ENCODE peak calls at places on chromosomes 11 and 22, in nine cellular contexts. F, C, G, K, T, L, E, Y and N are unnamed samples.

GRCh38 chr11:94791216-94791889 is 23.2 kb downstream of the AMOTL1 start:
- DNase-seq in F (no peak), C (no peak), G (no peak), K (no peak), T (no peak), L (no peak), E (no peak), Y (no peak), N (no peak)

GRCh38 chr11:6862961-6863360 is at the start of gene OR10A2:
- DNase-seq in F (no peak), C (no peak), G (no peak), K (no peak), T (no peak), L (no peak), E (no peak), Y (no peak), N (no peak)

GRCh38 chr11:114832532-114833125 is 154.3 kb downstream of the NXPE2 start:
- DNase-seq in F (no peak), C (no peak), G (no peak), K (no peak), T (no peak), L (no peak), E (peak; percentile 97), Y (no peak), N (no peak)

GRCh38 chr11:606245-606644 is 9.5 kb downstream of the IRF7 start:
- DNase-seq in F (no peak), C (no peak), G (no peak), K (no peak), T (no peak), L (no peak), E (peak; percentile 62), Y (no peak), N (no peak)

GRCh38 chr22:29912605-29913398 is 29.8 kb downstream of the MTMR3 start:
- DNase-seq in F (no peak), C (no peak), G (no peak), K (no peak), T (no peak), L (peak; percentile 69), E (no peak), Y (no peak), N (no peak)

GRCh38 chr22:46149493-46149997 is 781 bp upstream of the PPARA start:
- DNase-seq in F (no peak), C (peak; percentile 55), G (no peak), K (peak; percentile 31), T (peak; percentile 46), L (no peak), E (peak; percentile 83), Y (peak; percentile 31), N (peak; percentile 44)

GRCh38 chr11:65547446-65548125 is 10.6 kb downstream of the LTBP3 start:
- DNase-seq in F (no peak), C (no peak), G (no peak), K (peak; percentile 22), T (no peak), L (no peak), E (no peak), Y (no peak), N (no peak)

GRCh38 chr11:5197538-5197937 is 2.9 kb downstream of the OR51V1 start:
- DNase-seq in F (no peak), C (no peak), G (no peak), K (no peak), T (no peak), L (no peak), E (no peak), Y (no peak), N (no peak)

GRCh38 chr11:66119348-66120133 is 49.5 kb downstream of the PACS1 start:
- DNase-seq in F (no peak), C (no peak), G (no peak), K (no peak), T (no peak), L (peak; percentile 78), E (peak; percentile 87), Y (no peak), N (no peak)

GRCh38 chr11:24880962-24881361 is 384.1 kb downstream of the LUZP2 start:
- DNase-seq in F (no peak), C (no peak), G (no peak), K (no peak), T (no peak), L (no peak), E (no peak), Y (no peak), N (no peak)

GRCh38 chr22:49289822-49290221 is 537.9 kb downstream of the BRD1 start:
- DNase-seq in F (no peak), C (no peak), G (no peak), K (no peak), T (no peak), L (no peak), E (no peak), Y (no peak), N (no peak)

GRCh38 chr11:91560434-91560833 is 664.2 kb upstream of the FAT3 start:
- DNase-seq in F (no peak), C (no peak), G (no peak), K (no peak), T (no peak), L (no peak), E (no peak), Y (no peak), N (no peak)

GRCh38 chr11:10592331-10592730 is 23.9 kb upstream of the LYVE1 start:
- DNase-seq in F (no peak), C (no peak), G (no peak), K (no peak), T (no peak), L (no peak), E (peak; percentile 10), Y (no peak), N (no peak)

GRCh38 chr11:66124564-66124963 is 54.5 kb downstream of the PACS1 start:
- DNase-seq in F (no peak), C (no peak), G (no peak), K (no peak), T (no peak), L (no peak), E (peak; percentile 36), Y (no peak), N (no peak)

GRCh38 chr22:39024923-39025322 is 4.0 kb downstream of the APOBEC3D start:
- DNase-seq in F (no peak), C (no peak), G (no peak), K (no peak), T (no peak), L (no peak), E (no peak), Y (no peak), N (no peak)